ENCODE peak calls at places on chromosome 21, in four cellular contexts. W is SK-N-DZ; M is activated CD8-positive, alpha-beta memory T cell treated with anti-CD3 and anti-CD28 coated beads, Interleukin-2, amount 10 ng/mL, durations not matched to agents 7 days and 5 days; T is GM20000. L is an unnamed sample.

GRCh38 chr21:26753822-26754221 is 91.4 kb downstream of the ADAMTS1 start:
- DNase-seq in W (no peak), M (no peak), T (no peak), L (no peak)

GRCh38 chr21:46546799-46547198 is 58.1 kb downstream of the S100B start:
- DNase-seq in W (no peak), M (no peak), T (no peak), L (no peak)

GRCh38 chr21:36470294-36470693 is 9.6 kb downstream of the CLDN14 start:
- DNase-seq in W (no peak), M (no peak), T (no peak), L (no peak)

GRCh38 chr21:33587792-33588484 is 546 bp downstream of the DONSON start:
- DNase-seq in W (peak), M (peak), T (no peak), L (peak)

GRCh38 chr21:33395866-33396265 is 7.3 kb upstream of the IFNGR2 start:
- DNase-seq in W (no peak), M (no peak), T (no peak), L (no peak)

GRCh38 chr21:41518757-41519156 is 10.8 kb upstream of the TMPRSS2 start:
- DNase-seq in W (no peak), M (no peak), T (no peak), L (no peak)

GRCh38 chr21:38306407-38306806 is 49.6 kb downstream of the KCNJ15 start:
- DNase-seq in W (no peak), M (no peak), T (no peak), L (no peak)

GRCh38 chr21:33984021-33984481 is 68.4 kb upstream of the ATP5PO start:
- DNase-seq in W (no peak), M (no peak), T (no peak), L (no peak)

GRCh38 chr21:45934071-45934470 is 47.5 kb upstream of the COL6A1 start:
- DNase-seq in W (no peak), M (no peak), T (no peak), L (no peak)

GRCh38 chr21:45993210-45994085 is 11.9 kb downstream of the COL6A1 start:
- DNase-seq in W (no peak), M (no peak), T (no peak), L (peak)

GRCh38 chr21:43716376-43717165 is 2.4 kb upstream of the PDXK start:
- DNase-seq in W (no peak), M (no peak), T (peak), L (no peak)